ENCODE peak calls at places on chromosome 3, in seven cellular contexts. I, M, V, E, S, H and F are unnamed samples.

GRCh38 chr3:153714588-153715285 is 406.5 kb upstream of the ARHGEF26 start:
- DNase-seq in I (no peak), M (no peak), V (no peak), E (no peak), S (no peak), H (no peak), F (no peak)

GRCh38 chr3:48795997-48796732 is 51.5 kb downstream of the PRKAR2A start:
- DNase-seq in I (no peak), M (no peak), V (no peak), E (no peak), S (no peak), H (no peak), F (no peak)

GRCh38 chr3:184241447-184242296 is 7.1 kb downstream of the ALG3 start:
- DNase-seq in I (peak), M (no peak), V (no peak), E (no peak), S (no peak), H (no peak), F (peak)

GRCh38 chr3:156795890-156796451 is 30.2 kb upstream of the LEKR1 start:
- DNase-seq in I (no peak), M (no peak), V (no peak), E (no peak), S (no peak), H (no peak), F (no peak)

GRCh38 chr3:185555948-185556347 is 3.6 kb upstream of the LIPH start:
- DNase-seq in I (no peak), M (no peak), V (no peak), E (no peak), S (no peak), H (no peak), F (no peak)

GRCh38 chr3:194586839-194587238 is 46.4 kb downstream of the TMEM44 start:
- DNase-seq in I (no peak), M (no peak), V (peak), E (no peak), S (no peak), H (no peak), F (peak)

GRCh38 chr3:155581579-155581978 is 163.3 kb downstream of the PLCH1 start:
- DNase-seq in I (no peak), M (no peak), V (no peak), E (no peak), S (no peak), H (no peak), F (no peak)

GRCh38 chr3:58535531-58536500 is 1.2 kb downstream of the ACOX2 start:
- DNase-seq in I (no peak), M (no peak), V (no peak), E (no peak), S (no peak), H (no peak), F (peak)

GRCh38 chr3:50194903-50195500 is 3.6 kb downstream of the GNAT1 start:
- DNase-seq in I (no peak), M (no peak), V (no peak), E (peak), S (no peak), H (no peak), F (no peak)